ENCODE peak calls at places on chromosomes 16 and 17, in four cellular contexts. V is GM12878, I is K562, R is HepG2. L is an unnamed sample.
A peak's percentile ranks its signal among the peaks of the same experiment; 100 is the strongest.

GRCh38 chr16:25171390-25171789 is 45.4 kb upstream of the AQP8 start:
- DNase-seq in R (no peak), I (no peak), V (no peak), L (no peak)

GRCh38 chr17:5745091-5745820 is 160.9 kb upstream of the NLRP1 start:
- DNase-seq in R (no peak), I (no peak), V (no peak), L (no peak)

GRCh38 chr17:14747576-14747940 is 446.7 kb downstream of the HS3ST3B1 start:
- DNase-seq in R (no peak), I (no peak), V (no peak), L (no peak)

GRCh38 chr17:42775534-42776098 is 2.4 kb downstream of the VPS25 start:
- DNase-seq in V (no peak), I (peak; percentile 78), R (peak; percentile 53), L (no peak)

GRCh38 chr17:55410722-55411462 is 10.7 kb downstream of the MMD start:
- DNase-seq in V (no peak), I (no peak), R (peak; percentile 55), L (no peak)

GRCh38 chr16:81647527-81647926 is 131.6 kb upstream of the PLCG2 start:
- DNase-seq in I (no peak), V (no peak), R (no peak), L (no peak)

GRCh38 chr16:65991149-65991701 is 375.3 kb upstream of the CDH5 start:
- DNase-seq in R (no peak), I (no peak), V (no peak), L (no peak)

GRCh38 chr17:81727324-81728031 is 15.4 kb downstream of the SLC25A10 start:
- DNase-seq in R (peak; percentile 95), V (no peak), I (no peak), L (no peak)

GRCh38 chr16:12639044-12639443 is 164.6 kb downstream of the CPPED1 start:
- DNase-seq in I (peak; percentile 62), V (no peak), R (peak; percentile 52), L (no peak)

GRCh38 chr17:82058230-82058854 is 6.6 kb downstream of the GPS1 start:
- DNase-seq in I (no peak), R (no peak), V (no peak), L (no peak)

GRCh38 chr17:42243493-42243982 is 32.7 kb downstream of the STAT5B start:
- DNase-seq in V (no peak), R (peak; percentile 22), I (no peak), L (no peak)

GRCh38 chr16:6104423-6104822 is 1006.8 kb upstream of the EEF2KMT start:
- DNase-seq in V (no peak), I (no peak), R (no peak), L (no peak)

GRCh38 chr16:4936181-4936990 is 562 bp downstream of the PPL start:
- DNase-seq in R (no peak), V (no peak), I (peak; percentile 55), L (no peak)

GRCh38 chr16:54194008-54194731 is 92.4 kb downstream of the IRX3 start:
- DNase-seq in V (no peak), I (no peak), R (no peak), L (peak; percentile 35)

GRCh38 chr17:21125862-21126261 is 902 bp upstream of the DHRS7B start:
- DNase-seq in R (no peak), V (no peak), I (no peak), L (no peak)

GRCh38 chr16:69105501-69106361 is at the start of gene HAS3:
- DNase-seq in I (peak; percentile 61), V (no peak), R (peak; percentile 34), L (peak; percentile 67)

GRCh38 chr16:88512728-88513674 is 57.2 kb upstream of the ZC3H18 start:
- DNase-seq in V (no peak), R (no peak), I (no peak), L (no peak)

DNA sequence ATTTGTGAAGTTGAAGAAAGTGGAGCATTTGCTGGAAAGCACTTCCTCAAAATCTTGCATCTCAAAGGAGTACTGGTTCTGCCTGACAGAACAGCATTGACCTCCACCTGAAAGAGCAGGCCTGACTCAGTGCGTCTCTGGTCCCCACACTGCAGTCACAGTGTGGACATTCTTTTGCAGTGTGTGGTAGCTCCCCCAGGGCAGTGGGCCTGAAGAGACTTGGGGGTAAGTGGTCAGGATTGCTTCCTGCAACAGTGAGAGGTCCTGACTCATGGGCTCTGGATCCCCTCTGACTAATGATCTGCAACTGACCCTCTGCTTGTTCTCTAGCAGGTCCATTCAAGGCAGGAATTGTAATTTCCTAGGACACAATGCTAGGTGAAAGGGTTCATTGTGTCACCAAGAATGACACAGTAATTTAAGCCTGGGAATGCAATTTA is 204.9 kb upstream of the KCNJ16 start:
- DNase-seq in R (no peak), I (no peak), V (no peak), L (no peak)
- TF ChIP-seq SP1 in R (no peak), I (no peak), V (no peak), L (no peak)

DNA sequence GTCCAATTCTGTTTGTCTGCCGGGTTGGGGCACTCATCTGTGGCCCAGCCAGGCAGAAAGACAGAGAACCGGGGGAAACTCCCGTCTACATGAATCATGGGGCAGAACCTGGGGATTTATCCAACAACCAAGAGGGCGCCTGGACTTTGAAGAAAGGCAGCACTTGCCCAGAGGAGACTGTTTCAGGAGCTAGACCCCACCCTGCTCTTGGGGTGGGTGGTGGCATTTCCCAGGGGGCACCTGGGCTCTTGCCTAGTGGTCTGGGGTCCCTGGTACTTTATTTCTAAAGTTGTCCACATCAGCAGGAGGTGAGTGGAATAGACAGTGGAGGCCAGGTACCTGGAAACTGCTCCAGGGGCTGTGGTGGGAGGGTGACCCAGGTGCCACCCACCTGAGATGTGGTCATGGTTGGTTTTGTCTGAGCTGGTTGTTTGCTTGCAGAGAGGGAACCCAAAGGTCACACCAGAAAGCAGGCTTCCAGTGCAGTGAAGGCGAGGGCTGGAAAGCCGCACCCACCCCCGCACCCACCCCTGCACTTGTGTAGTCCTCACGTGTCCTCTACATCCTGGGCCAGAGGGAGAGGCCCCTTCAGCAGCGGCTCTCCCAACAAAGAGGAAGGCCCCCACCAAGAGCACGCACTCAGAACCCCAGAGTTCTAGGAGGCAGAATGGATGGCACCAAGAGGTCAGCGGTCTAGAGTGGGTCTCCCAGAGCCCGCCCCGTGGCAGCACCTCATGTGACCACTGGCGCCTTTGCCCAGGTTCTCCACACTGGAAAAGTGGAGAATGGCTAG is 92.5 kb upstream of the CBX4 start:
- DNase-seq in V (no peak), R (peak; percentile 91), I (no peak), L (no peak)
- TF ChIP-seq FOXM1 in V (no peak), R (no peak), I (no peak), L (no peak)

DNA sequence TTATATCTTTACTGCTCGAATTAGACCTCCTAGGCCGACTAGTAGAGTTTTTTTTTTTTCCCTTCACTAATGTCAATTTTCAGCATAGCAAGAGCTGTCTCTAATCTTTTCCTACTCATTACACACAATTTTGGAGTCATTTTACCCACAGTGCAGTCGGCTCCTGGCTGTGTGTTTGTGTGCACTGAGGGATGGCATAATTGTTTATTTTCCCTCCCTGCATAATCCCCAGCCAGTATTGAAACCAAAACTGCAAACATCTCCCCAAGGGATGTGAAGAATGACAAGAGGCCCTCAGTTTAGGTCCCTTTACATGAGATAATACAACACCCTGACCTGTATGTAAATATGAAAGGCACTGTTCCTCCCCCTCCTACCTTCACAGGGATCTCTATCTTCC is 169.0 kb downstream of the AATF start:
- DNase-seq in R (no peak), I (no peak), V (no peak), L (no peak)
- TF ChIP-seq SP1 in R (no peak), I (no peak), V (no peak), L (no peak)

GRCh38 chr16:58128721-58129096 is 472 bp downstream of the CFAP20 start:
- DNase-seq in V (no peak), R (no peak), I (peak; percentile 58), L (no peak)
- TF ChIP-seq FOXM1 in V (no peak), R (no peak), I (no peak), L (no peak)

GRCh38 chr16:56190903-56191806 is at the start of gene GNAO1:
- DNase-seq in V (no peak), I (peak; percentile 85), R (no peak), L (peak; percentile 82)

GRCh38 chr16:56192644-56192960 is 1.3 kb downstream of the GNAO1 start:
- DNase-seq in V (no peak), R (no peak), I (no peak), L (no peak)

GRCh38 chr16:56191807-56192643 is 736 bp downstream of the GNAO1 start:
- DNase-seq in R (no peak), I (no peak), V (no peak), L (no peak)

GRCh38 chr16:56192971-56193936 is 2.0 kb downstream of the GNAO1 start:
- DNase-seq in I (no peak), R (no peak), V (no peak), L (no peak)

GRCh38 chr16:56189990-56190902 is 1.0 kb upstream of the GNAO1 start:
- DNase-seq in V (no peak), I (no peak), R (no peak), L (peak; percentile 18)
- TF ChIP-seq SP1 in V (no peak), I (no peak), R (no peak), L (no peak)

GRCh38 chr17:17366941-17367885 is 64.0 kb downstream of the NT5M start:
- DNase-seq in V (no peak), I (no peak), R (no peak), L (no peak)
- TF ChIP-seq FOXM1 in V (no peak), I (no peak), R (no peak), L (no peak)

DNA sequence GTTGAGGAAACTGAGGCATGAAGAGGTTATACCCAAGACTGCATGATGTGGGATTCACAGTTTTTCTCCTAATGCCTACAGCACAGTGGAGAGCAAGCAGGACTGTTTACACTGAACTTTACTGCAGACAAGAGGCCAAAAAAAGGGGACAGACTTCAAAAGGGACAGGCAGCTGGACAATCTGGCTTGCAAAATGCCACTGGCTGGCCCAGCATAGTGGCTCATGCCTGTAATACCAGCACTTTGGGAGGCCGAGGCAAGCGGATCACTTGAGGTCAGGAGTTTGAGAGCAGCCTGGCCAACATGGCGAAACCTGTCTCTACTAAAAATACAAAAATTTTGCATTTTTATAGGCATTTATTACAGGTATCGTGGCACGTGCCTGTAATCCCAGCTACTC is 2.0 kb upstream of the MGAT5B start:
- DNase-seq in V (no peak), I (no peak), R (no peak), L (no peak)
- TF ChIP-seq SP1 in V (no peak), I (no peak), R (no peak), L (no peak)

DNA sequence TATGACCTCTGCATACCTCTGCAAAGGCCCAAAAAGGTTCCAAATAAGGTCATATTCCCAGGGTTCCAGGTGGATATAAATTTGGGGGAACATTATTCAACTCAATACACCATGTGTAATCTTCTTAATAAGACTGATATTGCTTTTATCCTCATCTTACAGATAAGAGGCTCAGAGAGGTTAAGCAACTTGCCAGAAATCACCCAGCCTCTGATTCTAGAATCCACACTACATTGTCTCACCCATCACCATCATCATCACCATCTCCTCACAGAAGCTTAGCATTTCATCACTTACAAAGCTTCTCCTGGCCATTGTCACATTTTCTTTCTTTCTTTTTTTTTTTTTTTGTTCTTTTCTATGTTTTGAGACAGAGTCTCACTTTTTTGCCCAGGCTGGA is 15.4 kb upstream of the KIFC3 start:
- DNase-seq in I (no peak), V (no peak), R (no peak), L (no peak)
- TF ChIP-seq FOXM1 in I (no peak), V (no peak), R (no peak), L (no peak)

L was measured in HEK293T.